ENCODE peak calls at places on chromosomes 5 and 9, in seven cellular contexts. H is endothelial cell of umbilical vein; A is aorta; I is uterus; S is CD4-positive, CD25-positive, alpha-beta regulatory T cell; C is ascending aorta; O is fibroblast of lung. P is an unnamed sample. For H3K4me1, the result is how much of the 10 kb centered on the place peaks cover.

GRCh38 chr9:83596899-83597504 is 25.9 kb upstream of the IDNK start:
- DNase-seq in H (peak), A (no peak), I (no peak), S (peak), C (no peak), O (peak), P (peak)

GRCh38 chr5:175305251-175305650 is 138.7 kb downstream of the DRD1 start:
- DNase-seq in H (no peak), A (no peak), I (no peak), S (no peak), C (no peak), O (no peak), P (no peak)

GRCh38 chr5:33369470-33370134 is 71.2 kb upstream of the TARS1 start:
- DNase-seq in H (peak), A (no peak), I (no peak), S (no peak), C (no peak), O (peak), P (no peak)

GRCh38 chr9:26229324-26230054 is 551.2 kb upstream of the TUSC1 start:
- DNase-seq in H (no peak), A (no peak), I (no peak), S (no peak), C (no peak), O (no peak), P (no peak)

GRCh38 chr5:181127907-181128626 is 2.9 kb downstream of the OR2V1 start:
- DNase-seq in H (no peak), A (no peak), I (no peak), S (no peak), C (no peak), O (no peak), P (no peak)

GRCh38 chr5:87138091-87138819 is 129.4 kb upstream of the RASA1 start:
- DNase-seq in H (no peak), A (no peak), I (no peak), S (no peak), C (no peak), O (no peak), P (no peak)

GRCh38 chr5:120388016-120388781 is 75.9 kb upstream of the PRR16 start:
- DNase-seq in H (peak), A (no peak), I (no peak), S (no peak), C (no peak), O (peak), P (no peak)

GRCh38 chr9:128558431-128559310 is 6.3 kb downstream of the SPTAN1 start:
- DNase-seq in H (peak), A (peak), I (peak), S (no peak), C (peak), O (peak), P (peak)

GRCh38 chr9:110626109-110626829 is 42.3 kb upstream of the MUSK start:
- DNase-seq in H (peak), A (peak), I (no peak), S (no peak), C (no peak), O (peak), P (no peak)

GRCh38 chr9:135737840-135738521 is 36.0 kb downstream of the KCNT1 start:
- DNase-seq in H (no peak), A (no peak), I (no peak), S (no peak), C (no peak), O (no peak), P (no peak)

DNA sequence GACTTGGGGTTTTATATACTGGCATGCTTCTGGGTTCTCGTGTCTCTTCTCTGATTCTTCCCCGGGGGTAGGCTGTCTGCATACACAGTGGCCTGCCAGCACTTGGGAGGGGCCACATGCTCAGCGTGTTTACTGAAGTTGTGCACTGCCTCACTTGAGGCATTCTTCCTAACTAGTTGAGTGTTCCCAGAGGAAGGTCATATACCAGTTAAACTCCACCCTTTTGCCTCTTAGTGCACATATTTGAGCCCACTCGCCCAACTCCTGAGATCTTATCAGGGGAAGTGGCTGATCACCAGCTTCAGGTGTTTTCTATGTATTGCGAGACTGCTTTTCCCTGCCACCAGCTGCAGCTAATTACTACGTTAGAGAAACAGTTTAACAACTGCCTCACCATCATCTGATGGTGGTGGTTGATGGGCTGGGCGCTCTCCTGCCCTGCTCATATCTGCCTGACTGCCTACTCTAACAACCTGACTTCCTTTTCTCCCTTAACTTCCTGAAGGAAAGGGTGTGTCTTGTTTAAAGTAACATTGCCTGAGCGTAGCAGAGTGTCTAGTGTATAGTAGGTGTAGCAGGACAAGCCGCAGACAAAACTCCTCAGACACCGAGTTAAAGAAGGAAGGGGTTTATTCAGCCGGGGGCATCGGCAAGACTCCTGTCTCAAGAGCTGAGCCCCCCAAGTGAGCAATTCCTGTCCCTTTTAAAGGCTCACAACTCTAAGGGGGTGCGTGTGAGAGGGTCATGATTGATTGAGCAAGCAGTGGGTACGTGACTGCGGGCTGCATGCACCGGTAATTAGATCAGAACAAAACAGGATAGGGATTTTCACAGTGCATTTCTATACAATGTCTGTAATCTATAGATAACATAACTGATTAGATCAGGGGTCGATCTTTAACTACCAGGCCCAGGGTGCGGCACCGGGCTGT is 60.1 kb upstream of the CLINT1 start:
- DNase-seq in H (peak), A (no peak), I (no peak), S (peak), C (no peak), O (no peak), P (peak)
- H3K4me1 ChIP-seq in H (under half), A (under half), I (under half), S (under half), C (under half), O (under half), P (under half)

DNA sequence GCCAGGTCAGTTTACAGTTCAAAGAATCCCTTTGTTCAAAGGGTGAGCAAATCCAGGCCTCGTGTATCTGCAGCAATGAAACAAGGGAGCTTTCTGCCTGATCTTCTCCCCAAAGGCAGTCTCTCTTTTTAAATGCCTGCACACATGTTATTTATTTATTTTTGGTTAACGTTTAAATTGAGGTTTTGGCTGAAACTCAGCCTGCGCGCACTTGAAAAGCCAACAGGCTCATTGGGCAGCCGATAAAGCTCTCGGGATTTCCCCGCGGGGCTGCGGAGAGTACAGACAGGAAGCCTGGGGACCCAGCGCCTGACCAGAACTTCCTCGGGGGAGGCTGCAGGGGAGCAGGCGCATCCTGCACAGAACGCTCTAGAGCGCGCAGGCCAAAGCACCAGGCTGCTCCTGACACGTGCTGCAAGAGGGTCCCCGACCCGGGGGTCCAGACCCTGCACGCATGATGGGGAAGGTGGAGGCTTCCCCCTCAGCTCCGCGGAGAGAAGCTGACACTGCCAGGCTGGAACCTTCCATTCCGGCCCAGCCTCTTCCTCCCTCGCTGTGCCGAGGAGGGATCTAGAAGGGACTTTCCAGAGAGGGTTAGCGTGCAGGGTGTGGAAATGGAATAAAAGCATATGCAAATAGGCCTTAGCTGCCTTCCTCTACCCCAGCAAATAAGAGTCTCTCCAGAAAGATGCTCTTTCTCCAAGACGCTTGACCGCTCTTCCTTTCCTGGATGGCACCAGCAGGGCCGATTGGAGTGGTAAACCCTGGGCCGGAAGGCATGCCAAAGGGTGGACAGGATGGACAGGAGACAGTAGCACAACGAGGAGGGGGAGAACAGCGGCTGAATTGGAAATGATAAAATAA is 46.1 kb downstream of the PTTG1 start:
- DNase-seq in H (peak), A (peak), I (peak), S (peak), C (no peak), O (peak), P (peak)
- H3K4me3 ChIP-seq in H (peak), A (no peak), I (no peak), S (peak), C (peak), O (no peak), P (no peak)

DNA sequence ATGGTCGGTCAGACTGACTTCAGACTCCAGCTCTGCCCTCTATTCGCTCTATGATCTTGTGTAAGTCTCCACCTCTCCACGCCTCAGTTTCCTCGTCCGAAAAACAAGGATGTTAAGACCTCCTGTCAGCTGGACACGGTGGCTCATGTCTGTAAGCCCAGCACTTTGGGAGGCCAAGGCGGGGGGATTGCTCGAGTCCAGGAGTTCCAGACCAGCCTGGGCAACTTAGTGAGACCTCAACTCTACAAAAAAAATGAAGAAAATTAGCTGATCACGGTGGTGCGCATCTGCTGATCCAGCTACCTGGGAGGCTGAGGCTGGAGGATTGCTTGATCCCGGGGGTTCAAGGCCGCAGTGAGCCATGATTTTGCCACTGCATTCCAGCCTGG is 36.6 kb upstream of the GABRP start:
- DNase-seq in H (no peak), A (no peak), I (no peak), S (no peak), C (no peak), O (no peak), P (no peak)
- H3K4me1 ChIP-seq in H (under half), A (under half), I (under half), S (under half), C (under half), O (under half), P (under half)

DNA sequence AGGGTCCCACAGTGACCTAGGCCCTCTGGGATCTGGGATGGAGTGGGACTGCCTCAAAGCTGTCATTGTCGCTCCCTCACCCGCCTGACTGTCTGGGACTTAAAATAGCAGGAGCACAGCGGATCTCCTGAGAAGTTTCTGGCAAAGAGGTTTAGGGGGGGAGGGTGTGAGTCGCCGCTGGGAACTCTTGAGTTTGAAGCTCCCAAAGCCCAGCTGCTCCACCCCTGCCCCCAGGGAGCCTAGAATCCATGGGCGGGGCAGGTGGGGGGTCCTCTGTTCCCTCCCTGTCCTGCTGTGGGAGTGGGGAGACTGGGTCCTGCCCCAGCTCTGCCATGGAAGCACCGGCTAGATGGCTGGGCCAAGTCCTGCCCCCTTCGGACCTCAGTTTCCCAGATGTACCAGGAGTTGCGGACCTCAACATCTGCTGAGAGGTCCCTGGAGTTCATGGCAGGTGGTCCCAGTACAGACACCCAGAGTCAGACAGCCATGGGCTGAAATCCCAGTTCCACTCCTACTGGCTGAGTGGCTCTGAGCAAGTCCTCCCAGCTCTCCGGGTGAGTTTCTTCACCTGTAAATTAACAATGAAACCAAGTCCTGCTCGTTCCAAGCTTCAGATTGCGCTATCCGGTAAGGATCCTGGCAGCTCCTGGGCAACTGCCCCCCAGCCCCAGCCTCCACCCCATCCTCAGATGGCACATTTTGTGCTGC is 985 bp upstream of the WDR38 start:
- DNase-seq in H (no peak), A (no peak), I (no peak), S (no peak), C (no peak), O (no peak), P (no peak)
- H3K4me3 ChIP-seq in H (no peak), A (no peak), I (peak), S (peak), C (peak), O (no peak), P (no peak)

GRCh38 chr9:104906441-104907277 is 21.3 kb downstream of the ABCA1 start:
- DNase-seq in H (no peak), A (no peak), I (peak), S (no peak), C (no peak), O (peak), P (no peak)

GRCh38 chr9:104905931-104906330 is 22.0 kb downstream of the ABCA1 start:
- DNase-seq in H (no peak), A (no peak), I (no peak), S (no peak), C (no peak), O (peak), P (no peak)

GRCh38 chr9:104907278-104907951 is 20.5 kb downstream of the ABCA1 start:
- DNase-seq in H (peak), A (no peak), I (peak), S (no peak), C (no peak), O (peak), P (no peak)

GRCh38 chr9:104903609-104904008 is 24.3 kb downstream of the ABCA1 start:
- DNase-seq in H (no peak), A (no peak), I (no peak), S (no peak), C (no peak), O (no peak), P (no peak)

GRCh38 chr9:104905153-104905901 is 22.6 kb downstream of the ABCA1 start:
- DNase-seq in H (no peak), A (no peak), I (no peak), S (no peak), C (no peak), O (no peak), P (no peak)
- H3K4me1 ChIP-seq in H (under half), A (under half), I (under half), S (under half), C (under half), O (under half), P (under half)

DNA sequence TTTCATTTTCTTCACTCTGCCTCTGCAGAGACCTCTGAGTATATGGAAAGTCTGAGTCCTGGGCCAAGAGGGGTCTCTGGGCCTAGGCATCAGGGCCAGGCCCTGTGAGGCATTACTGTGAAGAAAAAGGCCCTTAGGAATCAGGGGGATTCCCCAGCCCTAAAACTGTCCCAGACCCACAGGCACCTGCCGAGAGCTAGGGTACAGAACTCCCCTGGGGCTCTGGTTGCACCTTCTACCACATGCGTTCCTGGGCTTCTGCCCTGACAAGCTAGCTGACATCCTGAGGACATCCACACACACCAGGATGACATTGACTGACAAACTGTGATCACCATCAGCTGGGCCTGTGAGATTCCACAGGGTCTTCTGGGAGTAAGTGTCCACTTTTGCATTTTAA is 44.9 kb downstream of the TGFBI start:
- DNase-seq in H (no peak), A (no peak), I (no peak), S (no peak), C (no peak), O (no peak), P (no peak)
- H3K4me3 ChIP-seq in H (no peak), A (no peak), I (no peak), S (no peak), C (no peak), O (no peak), P (no peak)

GRCh38 chr9:95103385-95104087 is 214.0 kb downstream of the FANCC start:
- DNase-seq in H (no peak), A (peak), I (no peak), S (no peak), C (no peak), O (peak), P (no peak)

GRCh38 chr9:95107001-95107749 is 210.3 kb downstream of the FANCC start:
- DNase-seq in H (peak), A (peak), I (peak), S (no peak), C (no peak), O (peak), P (no peak)

GRCh38 chr9:95105519-95106287 is 211.8 kb downstream of the FANCC start:
- DNase-seq in H (no peak), A (no peak), I (no peak), S (no peak), C (no peak), O (no peak), P (peak)

GRCh38 chr9:95104088-95104960 is 213.2 kb downstream of the FANCC start:
- DNase-seq in H (no peak), A (no peak), I (no peak), S (no peak), C (no peak), O (no peak), P (no peak)

DNA sequence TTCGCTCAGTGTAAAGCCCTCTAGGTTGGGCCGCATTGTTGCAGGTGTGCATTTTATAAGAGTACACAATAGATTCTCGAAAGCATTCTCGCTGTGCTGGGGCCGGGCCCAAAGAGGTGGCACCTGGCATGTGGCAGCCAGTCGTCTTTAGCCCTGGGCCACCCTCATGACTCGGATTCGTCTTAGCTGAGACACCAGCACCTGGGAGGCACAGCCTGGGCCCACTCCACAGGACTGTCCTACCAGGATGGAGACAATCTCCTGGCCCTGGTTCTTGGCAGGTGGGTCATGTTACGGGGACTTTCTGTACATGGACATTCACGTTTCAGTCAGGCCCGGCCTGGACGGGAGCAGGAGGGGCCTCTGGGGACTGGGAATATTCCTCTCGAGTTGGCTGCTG is 212.5 kb downstream of the FANCC start:
- DNase-seq in H (no peak), A (no peak), I (no peak), S (no peak), C (no peak), O (no peak), P (no peak)
- H3K4me1 ChIP-seq in H (under half), A (under half), I (under half), S (under half), C (under half), O (under half), P (under half)

DNA sequence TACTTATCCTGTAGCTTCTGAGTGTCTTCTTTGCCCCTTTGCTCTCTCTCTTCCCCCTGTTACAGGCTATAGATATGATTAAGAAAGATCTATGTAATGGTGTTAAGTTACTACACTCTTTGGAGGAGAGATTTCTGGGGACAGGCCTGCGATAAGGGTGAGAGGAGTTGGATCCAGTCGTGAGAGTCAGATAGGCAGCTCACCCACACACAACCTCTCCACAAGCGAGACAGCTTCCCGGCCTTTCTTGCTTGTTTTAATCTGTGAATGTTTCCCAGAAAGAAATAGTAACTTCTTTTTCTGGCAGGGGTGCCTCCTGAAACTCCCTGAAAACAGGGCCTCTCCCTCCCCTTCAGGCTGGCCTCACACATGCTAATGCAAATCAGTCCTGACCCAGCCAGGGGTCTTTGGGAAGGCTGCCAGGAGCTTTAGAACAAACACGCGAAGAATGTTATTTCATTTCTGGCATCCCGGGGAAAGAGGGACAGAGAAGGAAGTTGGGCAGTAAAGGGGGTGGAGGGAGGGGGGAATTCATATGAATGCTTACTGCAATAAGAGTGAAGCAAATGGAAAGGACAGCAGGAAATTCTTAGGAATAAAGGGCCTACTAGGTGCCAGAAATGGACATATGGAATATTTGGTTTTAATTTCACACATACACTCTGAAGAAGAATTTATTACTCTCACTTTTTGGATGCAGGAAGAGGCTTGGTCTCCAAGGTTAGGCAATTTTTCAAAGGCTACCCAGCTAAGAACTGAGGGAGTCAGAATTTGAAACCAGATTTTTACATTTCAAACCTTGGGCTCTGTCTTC is 215.8 kb upstream of the TRIM32 start:
- DNase-seq in H (peak), A (peak), I (peak), S (no peak), C (no peak), O (peak), P (no peak)
- H3K4me3 ChIP-seq in H (no peak), A (no peak), I (no peak), S (no peak), C (peak), O (no peak), P (no peak)

P was measured in small intestine.